ENCODE peak calls at places on chromosomes 16 and 17, in four cellular contexts. S is activated CD4-positive, alpha-beta T cell treated with anti-CD3 and anti-CD28 coated beads for 36 hours; V is upper lobe of left lung; J is stimulated activated naive B cell treated with anti-CD40 and anti-IgM and Interleukin-4, amounts not matched to agents 10 μg/mL and 1 μg/mL and 100 μg/mL, for 72 hours. H is an unnamed sample.

GRCh38 chr16:70758786-70759185 is 42.2 kb downstream of the VAC14 start:
- ATAC-seq in S (no peak), V (no peak), J (no peak), H (no peak)

GRCh38 chr16:31221357-31222160 is 4.6 kb upstream of the PYDC1 start:
- ATAC-seq in V (no peak), J (no peak), S (no peak), H (no peak)

GRCh38 chr17:79473836-79474204 is 137.0 kb downstream of the RBFOX3 start:
- ATAC-seq in S (no peak), V (no peak), J (no peak), H (no peak)

GRCh38 chr17:28738680-28739384 is 5.0 kb upstream of the TRAF4 start:
- ATAC-seq in S (peak), V (no peak), J (peak), H (peak)

GRCh38 chr17:43667506-43668438 is 6.0 kb upstream of the MEOX1 start:
- ATAC-seq in S (peak), V (no peak), J (no peak), H (no peak)

GRCh38 chr16:10836174-10836853 is 17.7 kb upstream of the TVP23A start:
- ATAC-seq in S (no peak), J (peak), V (no peak), H (no peak)

GRCh38 chr16:75263291-75263962 is 12.0 kb upstream of the BCAR1 start:
- ATAC-seq in V (no peak), J (no peak), S (no peak), H (no peak)

GRCh38 chr16:28140788-28141618 is 70.8 kb downstream of the XPO6 start:
- ATAC-seq in S (peak), J (peak), V (peak), H (peak)

GRCh38 chr17:39717660-39718059 is 12.7 kb downstream of the MIEN1 start:
- ATAC-seq in J (no peak), S (no peak), V (no peak), H (no peak)

GRCh38 chr17:81509048-81509686 is 3.4 kb downstream of the ACTG1 start:
- ATAC-seq in S (no peak), V (no peak), J (no peak), H (no peak)

GRCh38 chr16:17334096-17334495 is 136.7 kb downstream of the XYLT1 start:
- ATAC-seq in J (peak), S (no peak), V (peak), H (no peak)

GRCh38 chr17:228223-228615 is 46.8 kb upstream of the DOC2B start:
- ATAC-seq in S (no peak), J (no peak), V (no peak), H (no peak)

GRCh38 chr16:67805718-67806427 is 487 bp downstream of the RANBP10 start:
- ATAC-seq in V (peak), J (no peak), S (no peak), H (no peak)

GRCh38 chr16:3487521-3488410 is 7.5 kb downstream of the C16orf90 start:
- ATAC-seq in J (peak), S (no peak), V (peak), H (no peak)

GRCh38 chr16:55968221-55968620 is 93.0 kb upstream of the CES5A start:
- ATAC-seq in V (no peak), S (no peak), J (no peak), H (no peak)

H was measured in stimulated activated memory B cell treated with anti-CD40 and anti-IgM and Interleukin-4, amounts not matched to agents 10 μg/mL and 1 μg/mL and 100 μg/mL, for 72 hours.